ENCODE peak calls at places on chromosome 2, in nine cellular contexts. S, Z, X, W, T, R, G, J and E are unnamed samples.
A peak's percentile ranks its signal among the peaks of the same experiment; 100 is the strongest.

GRCh38 chr2:68357608-68358337 is 7.3 kb upstream of the PLEK start:
- DNase-seq in S (peak; percentile 45), Z (no peak), X (peak; percentile 73), W (no peak), T (no peak), R (peak; percentile 54), G (peak; percentile 78), J (peak; percentile 67), E (no peak)

GRCh38 chr2:217475791-217476190 is 527.0 kb downstream of the TNS1 start:
- DNase-seq in S (no peak), Z (no peak), X (no peak), W (no peak), T (no peak), R (no peak), G (no peak), J (no peak), E (no peak)

GRCh38 chr2:162125138-162125537 is 26.9 kb downstream of the GCG start:
- DNase-seq in S (no peak), Z (no peak), X (no peak), W (no peak), T (no peak), R (no peak), G (no peak), J (peak; percentile 55), E (no peak)

GRCh38 chr2:183034806-183035205 is 3.5 kb downstream of the NCKAP1 start:
- DNase-seq in S (no peak), Z (no peak), X (no peak), W (no peak), T (peak; percentile 56), R (no peak), G (no peak), J (peak; percentile 11), E (no peak)

GRCh38 chr2:70570041-70570661 is 16.5 kb upstream of the TGFA start:
- DNase-seq in S (no peak), Z (no peak), X (no peak), W (no peak), T (peak; percentile 15), R (no peak), G (no peak), J (peak; percentile 60), E (no peak)

GRCh38 chr2:71865391-71865965 is 282.2 kb downstream of the CYP26B1 start:
- DNase-seq in S (no peak), Z (no peak), X (no peak), W (no peak), T (no peak), R (no peak), G (no peak), J (no peak), E (no peak)

GRCh38 chr2:166464187-166464586 is 29.9 kb downstream of the SCN7A start:
- DNase-seq in S (no peak), Z (no peak), X (no peak), W (no peak), T (no peak), R (no peak), G (no peak), J (no peak), E (no peak)

GRCh38 chr2:122480381-122481243 is 725.2 kb downstream of the TSN start:
- DNase-seq in S (no peak), Z (no peak), X (no peak), W (no peak), T (no peak), R (no peak), G (no peak), J (no peak), E (no peak)

GRCh38 chr2:223934870-223935269 is 10.3 kb downstream of the WDFY1 start:
- DNase-seq in S (no peak), Z (no peak), X (no peak), W (no peak), T (no peak), R (no peak), G (no peak), J (no peak), E (no peak)